ENCODE peak calls at places on chromosomes 4 and X, in ten cellular contexts. One of them, this sample, is unnamed.

GRCh38 chrX:133640161-133641015 is 225.1 kb upstream of the GPC4 start:
- DNase-seq in NCI-H774: no peak
- DNase-seq in hypothalamus: no peak
- DNase-seq in stimulated activated CD4-positive, alpha-beta T cell treated with anti-CD3 and anti-CD28 coated beads, Interleukin-15, amount 100 ng/mL, for 1 hour: no peak
- DNase-seq in AG04449: no peak
- DNase-seq in T-helper 2 cell: no peak
- DNase-seq in A549: no peak
- DNase-seq in COR-L47: no peak
- DNase-seq in sigmoid colon: no peak
- DNase-seq in frontal cortex: no peak
- DNase-seq in this sample: peak; percentile 10

GRCh38 chr4:26803462-26803861 is 57.2 kb upstream of the STIM2 start:
- DNase-seq in NCI-H774: no peak
- DNase-seq in hypothalamus: no peak
- DNase-seq in stimulated activated CD4-positive, alpha-beta T cell treated with anti-CD3 and anti-CD28 coated beads, Interleukin-15, amount 100 ng/mL, for 1 hour: no peak
- DNase-seq in AG04449: no peak
- DNase-seq in T-helper 2 cell: no peak
- DNase-seq in A549: no peak
- DNase-seq in COR-L47: no peak
- DNase-seq in sigmoid colon: no peak
- DNase-seq in frontal cortex: no peak
- DNase-seq in this sample: no peak

GRCh38 chr4:182306792-182307507 is 63.7 kb downstream of the TENM3 start:
- DNase-seq in NCI-H774: no peak
- DNase-seq in hypothalamus: no peak
- DNase-seq in stimulated activated CD4-positive, alpha-beta T cell treated with anti-CD3 and anti-CD28 coated beads, Interleukin-15, amount 100 ng/mL, for 1 hour: no peak
- DNase-seq in AG04449: peak; percentile 51
- DNase-seq in T-helper 2 cell: no peak
- DNase-seq in A549: no peak
- DNase-seq in COR-L47: peak; percentile 30
- DNase-seq in sigmoid colon: no peak
- DNase-seq in frontal cortex: no peak
- DNase-seq in this sample: no peak

GRCh38 chr4:54226399-54227260 is 2.5 kb upstream of the PDGFRA start:
- DNase-seq in NCI-H774: no peak
- DNase-seq in hypothalamus: no peak
- DNase-seq in stimulated activated CD4-positive, alpha-beta T cell treated with anti-CD3 and anti-CD28 coated beads, Interleukin-15, amount 100 ng/mL, for 1 hour: no peak
- DNase-seq in AG04449: no peak
- DNase-seq in T-helper 2 cell: no peak
- DNase-seq in A549: no peak
- DNase-seq in COR-L47: no peak
- DNase-seq in sigmoid colon: peak; percentile 92
- DNase-seq in frontal cortex: no peak
- DNase-seq in this sample: peak; percentile 35

GRCh38 chr4:107939307-107939706 is 8.0 kb downstream of the CYP2U1 start:
- DNase-seq in NCI-H774: no peak
- DNase-seq in hypothalamus: no peak
- DNase-seq in stimulated activated CD4-positive, alpha-beta T cell treated with anti-CD3 and anti-CD28 coated beads, Interleukin-15, amount 100 ng/mL, for 1 hour: no peak
- DNase-seq in AG04449: peak; percentile 52
- DNase-seq in T-helper 2 cell: no peak
- DNase-seq in A549: no peak
- DNase-seq in COR-L47: no peak
- DNase-seq in sigmoid colon: no peak
- DNase-seq in frontal cortex: no peak
- DNase-seq in this sample: no peak

GRCh38 chr4:7872264-7872771 is 67.3 kb downstream of the AFAP1 start:
- DNase-seq in NCI-H774: no peak
- DNase-seq in hypothalamus: peak; percentile 14
- DNase-seq in stimulated activated CD4-positive, alpha-beta T cell treated with anti-CD3 and anti-CD28 coated beads, Interleukin-15, amount 100 ng/mL, for 1 hour: no peak
- DNase-seq in AG04449: peak; percentile 90
- DNase-seq in T-helper 2 cell: no peak
- DNase-seq in A549: peak; percentile 82
- DNase-seq in COR-L47: no peak
- DNase-seq in sigmoid colon: peak; percentile 87
- DNase-seq in frontal cortex: no peak
- DNase-seq in this sample: no peak

GRCh38 chr4:7831330-7831729 is 108.3 kb downstream of the AFAP1 start:
- DNase-seq in NCI-H774: no peak
- DNase-seq in hypothalamus: no peak
- DNase-seq in stimulated activated CD4-positive, alpha-beta T cell treated with anti-CD3 and anti-CD28 coated beads, Interleukin-15, amount 100 ng/mL, for 1 hour: no peak
- DNase-seq in AG04449: peak; percentile 82
- DNase-seq in T-helper 2 cell: peak; percentile 13
- DNase-seq in A549: no peak
- DNase-seq in COR-L47: no peak
- DNase-seq in sigmoid colon: peak; percentile 40
- DNase-seq in frontal cortex: no peak
- DNase-seq in this sample: no peak

GRCh38 chr4:52704676-52705075 is 45.6 kb upstream of the USP46 start:
- DNase-seq in NCI-H774: no peak
- DNase-seq in hypothalamus: no peak
- DNase-seq in stimulated activated CD4-positive, alpha-beta T cell treated with anti-CD3 and anti-CD28 coated beads, Interleukin-15, amount 100 ng/mL, for 1 hour: no peak
- DNase-seq in AG04449: no peak
- DNase-seq in T-helper 2 cell: no peak
- DNase-seq in A549: no peak
- DNase-seq in COR-L47: peak; percentile 35
- DNase-seq in sigmoid colon: no peak
- DNase-seq in frontal cortex: no peak
- DNase-seq in this sample: no peak

GRCh38 chr4:35918491-35918977 is 325.8 kb downstream of the ARAP2 start:
- DNase-seq in NCI-H774: no peak
- DNase-seq in hypothalamus: no peak
- DNase-seq in stimulated activated CD4-positive, alpha-beta T cell treated with anti-CD3 and anti-CD28 coated beads, Interleukin-15, amount 100 ng/mL, for 1 hour: no peak
- DNase-seq in AG04449: no peak
- DNase-seq in T-helper 2 cell: no peak
- DNase-seq in A549: no peak
- DNase-seq in COR-L47: no peak
- DNase-seq in sigmoid colon: no peak
- DNase-seq in frontal cortex: no peak
- DNase-seq in this sample: peak; percentile 10

GRCh38 chrX:53116101-53116500 is 22.2 kb downstream of the KANTR start:
- DNase-seq in NCI-H774: no peak
- DNase-seq in hypothalamus: no peak
- DNase-seq in stimulated activated CD4-positive, alpha-beta T cell treated with anti-CD3 and anti-CD28 coated beads, Interleukin-15, amount 100 ng/mL, for 1 hour: no peak
- DNase-seq in AG04449: no peak
- DNase-seq in T-helper 2 cell: no peak
- DNase-seq in A549: no peak
- DNase-seq in COR-L47: no peak
- DNase-seq in sigmoid colon: no peak
- DNase-seq in frontal cortex: no peak
- DNase-seq in this sample: no peak

GRCh38 chr4:7939377-7940108 is at the start of gene AFAP1:
- DNase-seq in NCI-H774: peak; percentile 83
- DNase-seq in hypothalamus: peak; percentile 77
- DNase-seq in stimulated activated CD4-positive, alpha-beta T cell treated with anti-CD3 and anti-CD28 coated beads, Interleukin-15, amount 100 ng/mL, for 1 hour: peak; percentile 86
- DNase-seq in AG04449: no peak
- DNase-seq in T-helper 2 cell: peak; percentile 85
- DNase-seq in A549: peak; percentile 69
- DNase-seq in COR-L47: peak; percentile 79
- DNase-seq in sigmoid colon: peak; percentile 94
- DNase-seq in frontal cortex: peak; percentile 99
- DNase-seq in this sample: peak; percentile 99

GRCh38 chr4:75142377-75142776 is 209.5 kb downstream of the PARM1 start:
- DNase-seq in NCI-H774: no peak
- DNase-seq in hypothalamus: no peak
- DNase-seq in stimulated activated CD4-positive, alpha-beta T cell treated with anti-CD3 and anti-CD28 coated beads, Interleukin-15, amount 100 ng/mL, for 1 hour: no peak
- DNase-seq in AG04449: no peak
- DNase-seq in T-helper 2 cell: no peak
- DNase-seq in A549: no peak
- DNase-seq in COR-L47: no peak
- DNase-seq in sigmoid colon: no peak
- DNase-seq in frontal cortex: no peak
- DNase-seq in this sample: no peak

GRCh38 chr4:83581411-83582288 is 45.7 kb downstream of the GPAT3 start:
- DNase-seq in NCI-H774: no peak
- DNase-seq in hypothalamus: no peak
- DNase-seq in stimulated activated CD4-positive, alpha-beta T cell treated with anti-CD3 and anti-CD28 coated beads, Interleukin-15, amount 100 ng/mL, for 1 hour: no peak
- DNase-seq in AG04449: no peak
- DNase-seq in T-helper 2 cell: no peak
- DNase-seq in A549: peak; percentile 68
- DNase-seq in COR-L47: no peak
- DNase-seq in sigmoid colon: no peak
- DNase-seq in frontal cortex: no peak
- DNase-seq in this sample: no peak

GRCh38 chr4:98092833-98093439 is 50.3 kb downstream of the STPG2 start:
- DNase-seq in NCI-H774: no peak
- DNase-seq in hypothalamus: no peak
- DNase-seq in stimulated activated CD4-positive, alpha-beta T cell treated with anti-CD3 and anti-CD28 coated beads, Interleukin-15, amount 100 ng/mL, for 1 hour: no peak
- DNase-seq in AG04449: no peak
- DNase-seq in T-helper 2 cell: no peak
- DNase-seq in A549: peak; percentile 19
- DNase-seq in COR-L47: peak; percentile 19
- DNase-seq in sigmoid colon: no peak
- DNase-seq in frontal cortex: no peak
- DNase-seq in this sample: no peak

GRCh38 chr4:174716986-174717770 is 111.9 kb downstream of the GLRA3 start:
- DNase-seq in NCI-H774: no peak
- DNase-seq in hypothalamus: no peak
- DNase-seq in stimulated activated CD4-positive, alpha-beta T cell treated with anti-CD3 and anti-CD28 coated beads, Interleukin-15, amount 100 ng/mL, for 1 hour: no peak
- DNase-seq in AG04449: no peak
- DNase-seq in T-helper 2 cell: no peak
- DNase-seq in A549: no peak
- DNase-seq in COR-L47: no peak
- DNase-seq in sigmoid colon: no peak
- DNase-seq in frontal cortex: no peak
- DNase-seq in this sample: no peak

GRCh38 chr4:12724520-12724919 is 759.6 kb downstream of the RAB28 start:
- DNase-seq in NCI-H774: no peak
- DNase-seq in hypothalamus: no peak
- DNase-seq in stimulated activated CD4-positive, alpha-beta T cell treated with anti-CD3 and anti-CD28 coated beads, Interleukin-15, amount 100 ng/mL, for 1 hour: no peak
- DNase-seq in AG04449: no peak
- DNase-seq in T-helper 2 cell: no peak
- DNase-seq in A549: no peak
- DNase-seq in COR-L47: no peak
- DNase-seq in sigmoid colon: no peak
- DNase-seq in frontal cortex: no peak
- DNase-seq in this sample: no peak

GRCh38 chrX:17291141-17291900 is 83.7 kb upstream of the NHS start:
- DNase-seq in NCI-H774: no peak
- DNase-seq in hypothalamus: no peak
- DNase-seq in stimulated activated CD4-positive, alpha-beta T cell treated with anti-CD3 and anti-CD28 coated beads, Interleukin-15, amount 100 ng/mL, for 1 hour: no peak
- DNase-seq in AG04449: no peak
- DNase-seq in T-helper 2 cell: no peak
- DNase-seq in A549: no peak
- DNase-seq in COR-L47: no peak
- DNase-seq in sigmoid colon: no peak
- DNase-seq in frontal cortex: no peak
- DNase-seq in this sample: no peak

GRCh38 chr4:186161138-186161537 is 30.2 kb upstream of the CYP4V2 start:
- DNase-seq in NCI-H774: no peak
- DNase-seq in hypothalamus: no peak
- DNase-seq in stimulated activated CD4-positive, alpha-beta T cell treated with anti-CD3 and anti-CD28 coated beads, Interleukin-15, amount 100 ng/mL, for 1 hour: no peak
- DNase-seq in AG04449: no peak
- DNase-seq in T-helper 2 cell: no peak
- DNase-seq in A549: no peak
- DNase-seq in COR-L47: no peak
- DNase-seq in sigmoid colon: no peak
- DNase-seq in frontal cortex: no peak
- DNase-seq in this sample: no peak

GRCh38 chrX:57286507-57287251 is at the start of gene FAAH2:
- DNase-seq in NCI-H774: peak; percentile 69
- DNase-seq in hypothalamus: no peak
- DNase-seq in stimulated activated CD4-positive, alpha-beta T cell treated with anti-CD3 and anti-CD28 coated beads, Interleukin-15, amount 100 ng/mL, for 1 hour: peak; percentile 26
- DNase-seq in AG04449: no peak
- DNase-seq in T-helper 2 cell: peak; percentile 66
- DNase-seq in A549: peak; percentile 30
- DNase-seq in COR-L47: peak; percentile 81
- DNase-seq in sigmoid colon: no peak
- DNase-seq in frontal cortex: no peak
- DNase-seq in this sample: peak; percentile 45

GRCh38 chr4:109979932-109980717 is 67.4 kb downstream of the EGF start:
- DNase-seq in NCI-H774: no peak
- DNase-seq in hypothalamus: no peak
- DNase-seq in stimulated activated CD4-positive, alpha-beta T cell treated with anti-CD3 and anti-CD28 coated beads, Interleukin-15, amount 100 ng/mL, for 1 hour: no peak
- DNase-seq in AG04449: peak; percentile 26
- DNase-seq in T-helper 2 cell: no peak
- DNase-seq in A549: peak; percentile 5
- DNase-seq in COR-L47: no peak
- DNase-seq in sigmoid colon: no peak
- DNase-seq in frontal cortex: no peak
- DNase-seq in this sample: no peak

GRCh38 chrX:136747003-136747986 is 33.4 kb downstream of the ARHGEF6 start:
- DNase-seq in NCI-H774: no peak
- DNase-seq in hypothalamus: no peak
- DNase-seq in stimulated activated CD4-positive, alpha-beta T cell treated with anti-CD3 and anti-CD28 coated beads, Interleukin-15, amount 100 ng/mL, for 1 hour: no peak
- DNase-seq in AG04449: no peak
- DNase-seq in T-helper 2 cell: no peak
- DNase-seq in A549: no peak
- DNase-seq in COR-L47: no peak
- DNase-seq in sigmoid colon: no peak
- DNase-seq in frontal cortex: no peak
- DNase-seq in this sample: no peak

GRCh38 chrX:9997041-9997440 is 29.9 kb downstream of the CLDN34 start:
- DNase-seq in NCI-H774: no peak
- DNase-seq in hypothalamus: no peak
- DNase-seq in stimulated activated CD4-positive, alpha-beta T cell treated with anti-CD3 and anti-CD28 coated beads, Interleukin-15, amount 100 ng/mL, for 1 hour: no peak
- DNase-seq in AG04449: no peak
- DNase-seq in T-helper 2 cell: no peak
- DNase-seq in A549: no peak
- DNase-seq in COR-L47: no peak
- DNase-seq in sigmoid colon: no peak
- DNase-seq in frontal cortex: no peak
- DNase-seq in this sample: no peak

GRCh38 chr4:7335363-7336066 is 99.2 kb downstream of the PSAPL1 start:
- DNase-seq in NCI-H774: peak; percentile 34
- DNase-seq in hypothalamus: peak; percentile 61
- DNase-seq in stimulated activated CD4-positive, alpha-beta T cell treated with anti-CD3 and anti-CD28 coated beads, Interleukin-15, amount 100 ng/mL, for 1 hour: peak; percentile 11
- DNase-seq in AG04449: no peak
- DNase-seq in T-helper 2 cell: no peak
- DNase-seq in A549: peak; percentile 58
- DNase-seq in COR-L47: peak; percentile 35
- DNase-seq in sigmoid colon: no peak
- DNase-seq in frontal cortex: peak; percentile 61
- DNase-seq in this sample: peak; percentile 96

GRCh38 chr4:173056271-173056670 is 112.3 kb upstream of the GALNT7 start:
- DNase-seq in NCI-H774: no peak
- DNase-seq in hypothalamus: no peak
- DNase-seq in stimulated activated CD4-positive, alpha-beta T cell treated with anti-CD3 and anti-CD28 coated beads, Interleukin-15, amount 100 ng/mL, for 1 hour: no peak
- DNase-seq in AG04449: no peak
- DNase-seq in T-helper 2 cell: no peak
- DNase-seq in A549: no peak
- DNase-seq in COR-L47: no peak
- DNase-seq in sigmoid colon: no peak
- DNase-seq in frontal cortex: no peak
- DNase-seq in this sample: no peak

GRCh38 chr4:7823416-7823824 is 116.2 kb downstream of the AFAP1 start:
- DNase-seq in NCI-H774: no peak
- DNase-seq in hypothalamus: no peak
- DNase-seq in stimulated activated CD4-positive, alpha-beta T cell treated with anti-CD3 and anti-CD28 coated beads, Interleukin-15, amount 100 ng/mL, for 1 hour: no peak
- DNase-seq in AG04449: no peak
- DNase-seq in T-helper 2 cell: no peak
- DNase-seq in A549: peak; percentile 51
- DNase-seq in COR-L47: no peak
- DNase-seq in sigmoid colon: peak; percentile 86
- DNase-seq in frontal cortex: no peak
- DNase-seq in this sample: no peak

GRCh38 chrX:106791495-106791894 is 11.0 kb upstream of the TBC1D8B start:
- DNase-seq in NCI-H774: no peak
- DNase-seq in hypothalamus: no peak
- DNase-seq in stimulated activated CD4-positive, alpha-beta T cell treated with anti-CD3 and anti-CD28 coated beads, Interleukin-15, amount 100 ng/mL, for 1 hour: no peak
- DNase-seq in AG04449: no peak
- DNase-seq in T-helper 2 cell: no peak
- DNase-seq in A549: peak; percentile 16
- DNase-seq in COR-L47: no peak
- DNase-seq in sigmoid colon: no peak
- DNase-seq in frontal cortex: no peak
- DNase-seq in this sample: no peak

GRCh38 chr4:41137879-41138278 is 76.5 kb downstream of the APBB2 start:
- DNase-seq in NCI-H774: no peak
- DNase-seq in hypothalamus: no peak
- DNase-seq in stimulated activated CD4-positive, alpha-beta T cell treated with anti-CD3 and anti-CD28 coated beads, Interleukin-15, amount 100 ng/mL, for 1 hour: no peak
- DNase-seq in AG04449: no peak
- DNase-seq in T-helper 2 cell: no peak
- DNase-seq in A549: no peak
- DNase-seq in COR-L47: no peak
- DNase-seq in sigmoid colon: no peak
- DNase-seq in frontal cortex: no peak
- DNase-seq in this sample: no peak

GRCh38 chrX:94545722-94546121 is 871.7 kb downstream of the FAM133A start:
- DNase-seq in NCI-H774: no peak
- DNase-seq in hypothalamus: no peak
- DNase-seq in stimulated activated CD4-positive, alpha-beta T cell treated with anti-CD3 and anti-CD28 coated beads, Interleukin-15, amount 100 ng/mL, for 1 hour: no peak
- DNase-seq in AG04449: no peak
- DNase-seq in T-helper 2 cell: no peak
- DNase-seq in A549: no peak
- DNase-seq in COR-L47: no peak
- DNase-seq in sigmoid colon: no peak
- DNase-seq in frontal cortex: no peak
- DNase-seq in this sample: no peak